ENCODE peak calls at places on chromosomes 3 and 15, in seven cellular contexts. H is sigmoid colon, C is breast epithelium, F is mucosa of descending colon, Y is suprapubic skin, G is H1, T is body of pancreas. O is an unnamed sample. For H3K9me3, the result is how much of the 10 kb centered on the place peaks cover.

GRCh38 chr3:146037697-146038096 is 123.3 kb downstream of the PLOD2 start:
- DNase-seq in G (no peak), T (no peak), H (no peak), C (no peak), F (no peak), Y (no peak), O (no peak)

GRCh38 chr3:14262212-14262611 is 83.6 kb downstream of the LSM3 start:
- DNase-seq in Y (no peak), H (no peak), T (no peak), F (no peak), C (no peak), G (no peak), O (no peak)

GRCh38 chr3:31800436-31800835 is 180.6 kb downstream of the OSBPL10 start:
- DNase-seq in C (no peak), F (no peak), Y (no peak), T (no peak), H (no peak), G (no peak), O (no peak)

GRCh38 chr3:49173792-49174170 is 2.4 kb downstream of the KLHDC8B start:
- DNase-seq in Y (no peak), H (no peak), G (no peak), C (no peak), T (no peak), F (no peak), O (peak)

GRCh38 chr15:28984421-28985375 is 98.9 kb downstream of the APBA2 start:
- DNase-seq in Y (no peak), T (no peak), H (no peak), F (no peak), G (no peak), C (peak), O (no peak)

GRCh38 chr3:143503325-143503885 is 344.9 kb downstream of the SLC9A9 start:
- DNase-seq in F (no peak), H (no peak), C (no peak), G (no peak), T (no peak), Y (no peak), O (no peak)

GRCh38 chr3:138412821-138413531 is 21.4 kb upstream of the ESYT3 start:
- DNase-seq in H (no peak), G (no peak), F (no peak), T (no peak), Y (no peak), C (no peak), O (no peak)

GRCh38 chr15:25732191-25732590 is 130.9 kb downstream of the ATP10A start:
- DNase-seq in G (no peak), F (no peak), C (no peak), Y (no peak), H (no peak), T (no peak), O (no peak)

GRCh38 chr3:1026395-1026794 is 66.4 kb upstream of the CNTN6 start:
- DNase-seq in F (no peak), G (no peak), H (no peak), T (no peak), C (no peak), Y (no peak), O (no peak)

GRCh38 chr15:42048821-42049200 is 28.0 kb upstream of the PLA2G4E start:
- DNase-seq in H (no peak), Y (no peak), G (no peak), F (no peak), C (no peak), T (no peak), O (no peak)

GRCh38 chr3:197428117-197428761 is 127.5 kb downstream of the BDH1 start:
- DNase-seq in Y (peak), C (no peak), H (no peak), T (no peak), F (peak), G (no peak), O (peak)

GRCh38 chr15:66253643-66254363 is at the start of gene MEGF11:
- DNase-seq in F (peak), H (no peak), Y (no peak), G (peak), C (no peak), T (peak), O (peak)

GRCh38 chr15:63372018-63372705 is 9.5 kb downstream of the CA12 start:
- DNase-seq in T (no peak), C (no peak), F (no peak), G (no peak), H (peak), Y (peak), O (no peak)

GRCh38 chr15:36590838-36591237 is 11.4 kb downstream of the CDIN1 start:
- DNase-seq in C (no peak), Y (no peak), G (no peak), H (no peak), T (no peak), F (no peak), O (no peak)

GRCh38 chr3:152922554-152922953 is 87.6 kb downstream of the P2RY1 start:
- DNase-seq in H (no peak), Y (no peak), F (no peak), G (no peak), T (no peak), C (no peak), O (no peak)

GRCh38 chr3:17639257-17639656 is 103.2 kb downstream of the TBC1D5 start:
- DNase-seq in T (no peak), H (no peak), Y (no peak), C (no peak), G (no peak), F (no peak), O (no peak)

GRCh38 chr15:93071469-93071891 is 17.5 kb downstream of the RGMA start:
- DNase-seq in G (no peak), H (no peak), T (no peak), Y (peak), F (no peak), C (no peak), O (no peak)

GRCh38 chr3:184361532-184361931 is at the start of the genes CLCN2 and POLR2H:
- DNase-seq in G (peak), C (no peak), H (no peak), Y (peak), F (peak), T (peak), O (peak)

GRCh38 chr3:14839236-14839635 is 20.5 kb downstream of the FGD5 start:
- DNase-seq in G (no peak), Y (peak), C (no peak), T (no peak), F (no peak), H (peak), O (no peak)

GRCh38 chr15:79918278-79918677 is 21.5 kb upstream of the MTHFS start:
- DNase-seq in F (no peak), C (no peak), T (no peak), G (peak), Y (no peak), H (no peak), O (no peak)

GRCh38 chr15:79919749-79920511 is 23.1 kb upstream of the MTHFS start:
- DNase-seq in Y (no peak), C (no peak), G (no peak), F (no peak), T (no peak), H (no peak), O (no peak)

GRCh38 chr15:79914728-79915127 is 17.9 kb upstream of the MTHFS start:
- DNase-seq in H (no peak), Y (no peak), T (no peak), C (no peak), G (no peak), F (no peak), O (no peak)

GRCh38 chr15:79919090-79919748 is 22.4 kb upstream of the MTHFS start:
- DNase-seq in H (no peak), T (no peak), F (no peak), Y (no peak), G (peak), C (no peak), O (no peak)

GRCh38 chr15:79916424-79916823 is 19.6 kb upstream of the MTHFS start:
- DNase-seq in C (no peak), T (no peak), H (no peak), Y (no peak), F (no peak), G (no peak), O (no peak)
- H3K9me3 ChIP-seq in C (half or more), T (under half), H (under half), Y (half or more), F (half or more), G (under half), O (half or more)

GRCh38 chr3:58683001-58683845 is 16.6 kb upstream of the FAM3D start:
- DNase-seq in F (no peak), T (no peak), H (no peak), C (no peak), Y (no peak), G (no peak), O (no peak)

GRCh38 chr3:58688563-58688962 is 22.0 kb upstream of the FAM3D start:
- DNase-seq in Y (no peak), H (no peak), G (no peak), T (no peak), F (peak), C (no peak), O (no peak)

GRCh38 chr3:58686847-58687246 is 20.3 kb upstream of the FAM3D start:
- DNase-seq in G (no peak), Y (no peak), H (no peak), C (no peak), F (no peak), T (no peak), O (no peak)

GRCh38 chr3:58681863-58682262 is 15.3 kb upstream of the FAM3D start:
- DNase-seq in T (no peak), C (no peak), Y (no peak), F (no peak), G (no peak), H (no peak), O (no peak)

GRCh38 chr3:58685641-58686040 is 19.1 kb upstream of the FAM3D start:
- DNase-seq in C (no peak), T (no peak), G (no peak), F (no peak), Y (no peak), H (no peak), O (no peak)
- TF ChIP-seq CTCF in C (no peak), T (no peak), G (no peak), F (no peak), Y (no peak), H (no peak), O (no peak)

GRCh38 chr3:120417272-120417911 is 33.4 kb downstream of the FSTL1 start:
- DNase-seq in F (peak), Y (peak), G (peak), T (peak), H (peak), C (peak), O (peak)
- H3K4me3 ChIP-seq in F (no peak), Y (peak), G (no peak), T (no peak), H (peak), C (no peak), O (peak)

GRCh38 chr15:77239892-77240608 is 169.1 kb upstream of the TSPAN3 start:
- DNase-seq in G (no peak), H (no peak), C (no peak), T (no peak), F (no peak), Y (no peak), O (no peak)
- H3K9me3 ChIP-seq in G (under half), H (under half), C (under half), T (under half), F (under half), Y (under half), O (under half)

GRCh38 chr15:80979538-80980200 is 9.9 kb downstream of the MESD start:
- DNase-seq in H (no peak), T (no peak), G (no peak), F (no peak), C (no peak), Y (no peak), O (no peak)

GRCh38 chr15:80978685-80979084 is 10.9 kb downstream of the MESD start:
- DNase-seq in C (no peak), Y (no peak), G (no peak), H (no peak), F (no peak), T (peak), O (no peak)

GRCh38 chr15:80982839-80983238 is 6.8 kb downstream of the MESD start:
- DNase-seq in Y (no peak), T (no peak), G (no peak), F (no peak), H (no peak), C (no peak), O (no peak)

GRCh38 chr15:80984856-80985255 is 4.8 kb downstream of the MESD start:
- DNase-seq in T (no peak), G (no peak), F (peak), H (no peak), C (no peak), Y (no peak), O (no peak)

GRCh38 chr15:80982205-80982604 is 7.4 kb downstream of the MESD start:
- DNase-seq in C (no peak), T (no peak), F (no peak), Y (no peak), H (no peak), G (no peak), O (no peak)
- TF ChIP-seq CTCF in C (no peak), T (no peak), F (no peak), Y (no peak), H (no peak), G (peak), O (no peak)

DNA sequence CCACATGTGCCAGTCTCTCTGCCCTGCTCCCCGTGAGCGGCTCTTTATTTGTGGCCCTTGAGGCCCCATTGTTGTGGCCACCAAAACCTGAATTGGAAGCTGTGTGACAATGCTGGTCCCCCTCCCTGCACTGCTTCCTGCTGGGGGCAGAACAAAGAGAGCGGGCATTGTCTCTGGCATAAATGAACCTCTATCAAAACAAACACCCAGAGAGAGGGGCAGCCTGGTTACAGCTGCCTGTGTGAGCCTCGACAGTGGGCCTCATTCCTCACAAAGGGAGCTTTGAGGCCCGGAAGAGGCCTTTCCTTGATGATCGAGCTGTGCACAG is 152.9 kb downstream of the IGF1R start:
- DNase-seq in C (no peak), F (no peak), G (no peak), T (no peak), H (no peak), Y (no peak), O (no peak)
- H3K4me3 ChIP-seq in C (no peak), F (no peak), G (peak), T (no peak), H (no peak), Y (no peak), O (no peak)